ENCODE peak calls at places on chromosomes 13 and 19, in ten cellular contexts. One of them, this sample, is unnamed.

GRCh38 chr19:4061683-4062575 is 4.8 kb downstream of the ZBTB7A start:
- DNase-seq in OCI-LY7: peak
- DNase-seq in pancreas: peak
- DNase-seq in GM23338: peak
- DNase-seq in Peyer's patch: peak
- DNase-seq in HFF-Myc: no peak
- DNase-seq in left ventricle myocardium inferior: no peak
- DNase-seq in IMR-90: no peak
- DNase-seq in brain microvascular endothelial cell: no peak
- DNase-seq in fibroblast of pulmonary artery: no peak
- DNase-seq in this sample: no peak

GRCh38 chr19:45276284-45276687 is 25.2 kb downstream of the MARK4 start:
- DNase-seq in left ventricle myocardium inferior: no peak
- DNase-seq in GM23338: no peak
- DNase-seq in brain microvascular endothelial cell: no peak
- DNase-seq in fibroblast of pulmonary artery: peak
- DNase-seq in OCI-LY7: peak
- DNase-seq in HFF-Myc: peak
- DNase-seq in IMR-90: peak
- DNase-seq in Peyer's patch: no peak
- DNase-seq in pancreas: no peak
- DNase-seq in this sample: peak

GRCh38 chr19:33047422-33047821 is 17.3 kb downstream of the RHPN2 start:
- DNase-seq in OCI-LY7: no peak
- DNase-seq in IMR-90: no peak
- DNase-seq in pancreas: no peak
- DNase-seq in left ventricle myocardium inferior: no peak
- DNase-seq in HFF-Myc: no peak
- DNase-seq in GM23338: peak
- DNase-seq in brain microvascular endothelial cell: no peak
- DNase-seq in fibroblast of pulmonary artery: no peak
- DNase-seq in Peyer's patch: peak
- DNase-seq in this sample: no peak

GRCh38 chr13:46964789-46965527 is 68.1 kb upstream of the HTR2A start:
- DNase-seq in GM23338: no peak
- DNase-seq in pancreas: no peak
- DNase-seq in OCI-LY7: no peak
- DNase-seq in HFF-Myc: peak
- DNase-seq in brain microvascular endothelial cell: peak
- DNase-seq in IMR-90: peak
- DNase-seq in fibroblast of pulmonary artery: peak
- DNase-seq in Peyer's patch: no peak
- DNase-seq in left ventricle myocardium inferior: no peak
- DNase-seq in this sample: peak

GRCh38 chr19:12333162-12334159 is at the start of gene ZNF563:
- DNase-seq in brain microvascular endothelial cell: peak
- DNase-seq in left ventricle myocardium inferior: peak
- DNase-seq in fibroblast of pulmonary artery: peak
- DNase-seq in IMR-90: peak
- DNase-seq in HFF-Myc: peak
- DNase-seq in pancreas: peak
- DNase-seq in GM23338: peak
- DNase-seq in OCI-LY7: peak
- DNase-seq in Peyer's patch: peak
- DNase-seq in this sample: peak

GRCh38 chr19:18339703-18340102 is 695 bp upstream of the PGPEP1 start:
- DNase-seq in OCI-LY7: peak
- DNase-seq in Peyer's patch: no peak
- DNase-seq in brain microvascular endothelial cell: no peak
- DNase-seq in left ventricle myocardium inferior: no peak
- DNase-seq in IMR-90: peak
- DNase-seq in HFF-Myc: no peak
- DNase-seq in GM23338: peak
- DNase-seq in pancreas: no peak
- DNase-seq in fibroblast of pulmonary artery: peak
- DNase-seq in this sample: peak

GRCh38 chr13:37870895-37871550 is 1.5 kb upstream of the TRPC4 start:
- DNase-seq in IMR-90: peak
- DNase-seq in pancreas: no peak
- DNase-seq in GM23338: peak
- DNase-seq in left ventricle myocardium inferior: no peak
- DNase-seq in OCI-LY7: no peak
- DNase-seq in brain microvascular endothelial cell: peak
- DNase-seq in fibroblast of pulmonary artery: peak
- DNase-seq in Peyer's patch: no peak
- DNase-seq in HFF-Myc: peak
- DNase-seq in this sample: peak

GRCh38 chr19:12055784-12056183 is 3.0 kb upstream of the ZNF878 start:
- DNase-seq in IMR-90: no peak
- DNase-seq in Peyer's patch: no peak
- DNase-seq in left ventricle myocardium inferior: no peak
- DNase-seq in brain microvascular endothelial cell: no peak
- DNase-seq in fibroblast of pulmonary artery: no peak
- DNase-seq in HFF-Myc: no peak
- DNase-seq in OCI-LY7: no peak
- DNase-seq in pancreas: no peak
- DNase-seq in GM23338: no peak
- DNase-seq in this sample: no peak

GRCh38 chr19:3227054-3227626 is 2.7 kb downstream of the CELF5 start:
- DNase-seq in Peyer's patch: no peak
- DNase-seq in IMR-90: no peak
- DNase-seq in fibroblast of pulmonary artery: no peak
- DNase-seq in OCI-LY7: no peak
- DNase-seq in left ventricle myocardium inferior: no peak
- DNase-seq in pancreas: no peak
- DNase-seq in HFF-Myc: no peak
- DNase-seq in GM23338: no peak
- DNase-seq in brain microvascular endothelial cell: no peak
- DNase-seq in this sample: no peak

GRCh38 chr19:40778865-40779284 is 828 bp downstream of the RAB4B start:
- DNase-seq in OCI-LY7: no peak
- DNase-seq in pancreas: no peak
- DNase-seq in IMR-90: peak
- DNase-seq in HFF-Myc: no peak
- DNase-seq in GM23338: no peak
- DNase-seq in Peyer's patch: no peak
- DNase-seq in fibroblast of pulmonary artery: no peak
- DNase-seq in brain microvascular endothelial cell: no peak
- DNase-seq in left ventricle myocardium inferior: no peak
- DNase-seq in this sample: peak

DNA sequence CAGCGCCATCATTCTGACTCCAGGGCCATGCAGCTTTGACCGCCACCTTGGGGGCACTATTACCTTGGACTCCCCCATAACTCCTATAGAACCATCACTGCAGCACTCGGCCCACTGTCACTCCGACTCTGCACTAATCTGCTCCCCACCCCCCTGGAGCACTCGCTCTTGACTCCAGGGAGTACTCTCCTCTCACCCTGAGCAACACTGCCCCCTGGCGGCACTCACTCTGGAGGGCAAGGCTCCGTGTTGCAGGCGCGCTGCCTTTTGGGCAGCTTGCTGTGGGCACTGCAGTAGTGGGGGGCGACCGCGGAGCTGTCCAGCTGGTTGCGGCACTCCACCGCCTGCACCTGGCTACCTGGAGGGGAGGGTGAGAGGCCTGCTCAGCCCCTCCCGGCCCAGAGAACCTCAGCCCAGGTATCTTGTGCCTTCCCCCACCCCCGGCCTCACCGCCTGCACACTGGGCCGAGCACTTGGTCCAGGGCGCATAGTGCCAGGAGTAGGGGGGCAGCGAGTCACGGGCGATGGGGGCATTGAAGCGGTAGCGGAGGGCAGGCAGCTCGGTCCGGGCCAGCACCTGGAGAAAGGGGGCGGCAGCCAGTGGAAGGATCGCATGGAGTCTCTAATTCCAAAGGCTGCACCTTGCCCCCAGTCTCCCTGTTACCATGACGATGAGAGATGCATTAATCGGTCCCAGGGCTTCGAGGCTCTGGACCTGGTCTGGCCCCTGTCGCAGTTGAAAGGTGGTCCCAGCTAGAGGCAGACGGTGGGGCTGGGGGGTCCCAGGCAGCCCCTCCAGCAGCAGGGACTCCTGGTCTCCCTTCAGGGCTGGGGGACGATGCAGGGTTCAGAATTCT is 8.9 kb upstream of the MYO1F start:
- DNase-seq in HFF-Myc: no peak
- DNase-seq in brain microvascular endothelial cell: no peak
- DNase-seq in left ventricle myocardium inferior: peak
- DNase-seq in GM23338: peak
- DNase-seq in OCI-LY7: peak
- DNase-seq in Peyer's patch: peak
- DNase-seq in pancreas: peak
- DNase-seq in IMR-90: no peak
- DNase-seq in fibroblast of pulmonary artery: peak
- DNase-seq in this sample: peak
- TF ChIP-seq CTCF in HFF-Myc: peak
- TF ChIP-seq CTCF in brain microvascular endothelial cell: peak
- TF ChIP-seq CTCF in left ventricle myocardium inferior: peak
- TF ChIP-seq CTCF in GM23338: peak
- TF ChIP-seq CTCF in OCI-LY7: peak
- TF ChIP-seq CTCF in Peyer's patch: peak
- TF ChIP-seq CTCF in pancreas: peak
- TF ChIP-seq CTCF in IMR-90: peak
- TF ChIP-seq CTCF in fibroblast of pulmonary artery: peak
- TF ChIP-seq CTCF in this sample: peak

GRCh38 chr13:95153647-95154405 is 147.4 kb downstream of the ABCC4 start:
- DNase-seq in IMR-90: peak
- DNase-seq in fibroblast of pulmonary artery: peak
- DNase-seq in GM23338: peak
- DNase-seq in OCI-LY7: no peak
- DNase-seq in HFF-Myc: no peak
- DNase-seq in left ventricle myocardium inferior: no peak
- DNase-seq in pancreas: no peak
- DNase-seq in Peyer's patch: no peak
- DNase-seq in brain microvascular endothelial cell: no peak
- DNase-seq in this sample: peak
- H3K4me3 ChIP-seq in IMR-90: no peak
- H3K4me3 ChIP-seq in fibroblast of pulmonary artery: peak
- H3K4me3 ChIP-seq in GM23338: peak
- H3K4me3 ChIP-seq in OCI-LY7: no peak
- H3K4me3 ChIP-seq in HFF-Myc: no peak
- H3K4me3 ChIP-seq in left ventricle myocardium inferior: no peak
- H3K4me3 ChIP-seq in pancreas: no peak
- H3K4me3 ChIP-seq in Peyer's patch: no peak
- H3K4me3 ChIP-seq in brain microvascular endothelial cell: no peak
- H3K4me3 ChIP-seq in this sample: no peak

GRCh38 chr19:13506550-13506878 is 235 bp upstream of the CACNA1A start:
- DNase-seq in IMR-90: peak
- DNase-seq in left ventricle myocardium inferior: no peak
- DNase-seq in OCI-LY7: no peak
- DNase-seq in GM23338: peak
- DNase-seq in HFF-Myc: no peak
- DNase-seq in fibroblast of pulmonary artery: no peak
- DNase-seq in pancreas: no peak
- DNase-seq in Peyer's patch: no peak
- DNase-seq in brain microvascular endothelial cell: no peak
- DNase-seq in this sample: no peak
- TF ChIP-seq CTCF in IMR-90: peak
- TF ChIP-seq CTCF in left ventricle myocardium inferior: no peak
- TF ChIP-seq CTCF in OCI-LY7: no peak
- TF ChIP-seq CTCF in GM23338: peak
- TF ChIP-seq CTCF in HFF-Myc: no peak
- TF ChIP-seq CTCF in fibroblast of pulmonary artery: no peak
- TF ChIP-seq CTCF in pancreas: no peak
- TF ChIP-seq CTCF in Peyer's patch: no peak
- TF ChIP-seq CTCF in brain microvascular endothelial cell: no peak
- TF ChIP-seq CTCF in this sample: no peak

DNA sequence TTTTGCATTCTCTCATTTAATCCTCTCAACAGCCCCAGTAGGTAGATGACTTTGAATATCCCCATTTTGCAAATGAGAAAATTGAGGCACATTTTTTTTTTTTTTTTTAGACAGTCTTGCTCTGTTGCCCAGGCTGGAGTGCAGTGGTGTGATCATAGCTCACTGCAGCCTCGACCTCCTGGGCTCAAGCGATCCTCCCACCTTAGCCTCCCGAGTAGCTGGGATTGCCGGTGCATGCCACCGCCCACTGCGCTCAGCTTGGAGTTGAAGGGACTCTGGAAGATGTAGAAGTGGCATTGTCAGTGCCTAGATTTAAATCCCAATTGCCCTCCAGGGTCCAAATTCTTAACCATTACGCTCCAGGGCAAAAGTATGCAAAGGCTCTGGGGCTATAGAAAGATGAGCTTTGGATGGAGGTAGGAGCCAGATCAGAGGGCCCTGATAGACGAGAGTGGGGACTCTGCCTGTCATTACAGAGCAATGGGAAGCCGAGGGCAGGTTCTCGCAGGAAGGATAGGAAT is 813 bp upstream of the MCOLN1 start:
- DNase-seq in fibroblast of pulmonary artery: no peak
- DNase-seq in GM23338: peak
- DNase-seq in HFF-Myc: no peak
- DNase-seq in Peyer's patch: no peak
- DNase-seq in brain microvascular endothelial cell: no peak
- DNase-seq in IMR-90: no peak
- DNase-seq in pancreas: no peak
- DNase-seq in OCI-LY7: no peak
- DNase-seq in left ventricle myocardium inferior: no peak
- DNase-seq in this sample: no peak
- H3K4me3 ChIP-seq in fibroblast of pulmonary artery: peak
- H3K4me3 ChIP-seq in GM23338: peak
- H3K4me3 ChIP-seq in HFF-Myc: peak
- H3K4me3 ChIP-seq in Peyer's patch: peak
- H3K4me3 ChIP-seq in brain microvascular endothelial cell: peak
- H3K4me3 ChIP-seq in IMR-90: peak
- H3K4me3 ChIP-seq in pancreas: no peak
- H3K4me3 ChIP-seq in OCI-LY7: peak
- H3K4me3 ChIP-seq in left ventricle myocardium inferior: peak
- H3K4me3 ChIP-seq in this sample: peak

GRCh38 chr13:23579072-23579885 is 9.1 kb downstream of the TNFRSF19 start:
- DNase-seq in pancreas: peak
- DNase-seq in fibroblast of pulmonary artery: peak
- DNase-seq in OCI-LY7: peak
- DNase-seq in left ventricle myocardium inferior: peak
- DNase-seq in GM23338: peak
- DNase-seq in IMR-90: peak
- DNase-seq in Peyer's patch: peak
- DNase-seq in brain microvascular endothelial cell: peak
- DNase-seq in HFF-Myc: peak
- DNase-seq in this sample: peak
- TF ChIP-seq CTCF in pancreas: no peak
- TF ChIP-seq CTCF in fibroblast of pulmonary artery: no peak
- TF ChIP-seq CTCF in OCI-LY7: no peak
- TF ChIP-seq CTCF in left ventricle myocardium inferior: no peak
- TF ChIP-seq CTCF in GM23338: no peak
- TF ChIP-seq CTCF in IMR-90: no peak
- TF ChIP-seq CTCF in Peyer's patch: no peak
- TF ChIP-seq CTCF in brain microvascular endothelial cell: no peak
- TF ChIP-seq CTCF in HFF-Myc: no peak
- TF ChIP-seq CTCF in this sample: no peak

DNA sequence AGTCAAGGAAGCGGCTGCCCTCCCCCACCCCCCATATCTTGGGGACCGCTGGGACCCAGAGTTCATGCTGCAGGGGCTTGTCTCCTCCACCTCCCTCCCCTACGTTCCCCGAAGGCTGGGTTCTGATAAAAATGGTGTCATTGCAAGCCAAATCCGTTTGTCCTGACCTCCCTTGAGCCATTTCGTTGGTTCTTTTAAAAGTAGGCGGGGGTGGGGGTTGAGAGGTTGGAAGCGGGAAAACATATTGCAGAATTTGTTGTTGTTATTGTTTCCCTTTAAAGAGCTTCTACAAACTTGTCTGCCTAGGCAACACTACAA is 710 bp downstream of the CLDN10 start:
- DNase-seq in pancreas: no peak
- DNase-seq in left ventricle myocardium inferior: no peak
- DNase-seq in HFF-Myc: no peak
- DNase-seq in Peyer's patch: no peak
- DNase-seq in fibroblast of pulmonary artery: no peak
- DNase-seq in OCI-LY7: no peak
- DNase-seq in GM23338: peak
- DNase-seq in brain microvascular endothelial cell: no peak
- DNase-seq in IMR-90: no peak
- DNase-seq in this sample: no peak
- H3K4me3 ChIP-seq in pancreas: peak
- H3K4me3 ChIP-seq in left ventricle myocardium inferior: peak
- H3K4me3 ChIP-seq in HFF-Myc: no peak
- H3K4me3 ChIP-seq in Peyer's patch: no peak
- H3K4me3 ChIP-seq in fibroblast of pulmonary artery: no peak
- H3K4me3 ChIP-seq in OCI-LY7: no peak
- H3K4me3 ChIP-seq in GM23338: peak
- H3K4me3 ChIP-seq in brain microvascular endothelial cell: peak
- H3K4me3 ChIP-seq in IMR-90: no peak
- H3K4me3 ChIP-seq in this sample: no peak

This sample was measured in choroid plexus epithelial cell.